ENCODE peak calls at places on chromosomes 12 and 14, in five cellular contexts. One of them, this sample, is unnamed. For H3K27me3, the result is how much of the 10 kb centered on the place peaks cover.

GRCh38 chr14:72443991-72444431 is 449.9 kb downstream of the DPF3 start:
- DNase-seq in astrocyte: no peak
- DNase-seq in CD8-positive, alpha-beta memory T cell: no peak
- DNase-seq in CD4-positive, alpha-beta T cell: no peak
- DNase-seq in cardiac muscle cell: no peak
- DNase-seq in this sample: no peak

GRCh38 chr14:67503331-67503730 is 14.8 kb upstream of the TMEM229B start:
- DNase-seq in astrocyte: no peak
- DNase-seq in CD8-positive, alpha-beta memory T cell: no peak
- DNase-seq in CD4-positive, alpha-beta T cell: no peak
- DNase-seq in cardiac muscle cell: no peak
- DNase-seq in this sample: no peak

GRCh38 chr14:89466460-89466859 is 49.4 kb upstream of the FOXN3 start:
- DNase-seq in astrocyte: no peak
- DNase-seq in CD8-positive, alpha-beta memory T cell: peak
- DNase-seq in CD4-positive, alpha-beta T cell: no peak
- DNase-seq in cardiac muscle cell: no peak
- DNase-seq in this sample: no peak

GRCh38 chr14:100402631-100403030 is 79.5 kb downstream of the SLC25A47 start:
- DNase-seq in astrocyte: no peak
- DNase-seq in CD8-positive, alpha-beta memory T cell: no peak
- DNase-seq in CD4-positive, alpha-beta T cell: no peak
- DNase-seq in cardiac muscle cell: no peak
- DNase-seq in this sample: no peak

GRCh38 chr12:128687851-128688250 is 135.9 kb downstream of the SLC15A4 start:
- DNase-seq in astrocyte: no peak
- DNase-seq in CD8-positive, alpha-beta memory T cell: no peak
- DNase-seq in CD4-positive, alpha-beta T cell: no peak
- DNase-seq in cardiac muscle cell: no peak
- DNase-seq in this sample: no peak

GRCh38 chr12:68841717-68842116 is 33.7 kb downstream of the MDM2 start:
- DNase-seq in astrocyte: no peak
- DNase-seq in CD8-positive, alpha-beta memory T cell: no peak
- DNase-seq in CD4-positive, alpha-beta T cell: no peak
- DNase-seq in cardiac muscle cell: no peak
- DNase-seq in this sample: no peak

GRCh38 chr14:33551963-33552362 is 398.9 kb downstream of the EGLN3 start:
- DNase-seq in astrocyte: no peak
- DNase-seq in CD8-positive, alpha-beta memory T cell: no peak
- DNase-seq in CD4-positive, alpha-beta T cell: no peak
- DNase-seq in cardiac muscle cell: no peak
- DNase-seq in this sample: no peak

GRCh38 chr12:57744194-57744776 is 554 bp upstream of the TSPAN31 start:
- DNase-seq in astrocyte: no peak
- DNase-seq in CD8-positive, alpha-beta memory T cell: peak
- DNase-seq in CD4-positive, alpha-beta T cell: peak
- DNase-seq in cardiac muscle cell: no peak
- DNase-seq in this sample: peak

GRCh38 chr12:97456792-97457191 is 5.8 kb upstream of the RMST start:
- DNase-seq in astrocyte: no peak
- DNase-seq in CD8-positive, alpha-beta memory T cell: no peak
- DNase-seq in CD4-positive, alpha-beta T cell: no peak
- DNase-seq in cardiac muscle cell: no peak
- DNase-seq in this sample: no peak

GRCh38 chr12:52316701-52317100 is 4.5 kb downstream of the KRT83 start:
- DNase-seq in astrocyte: no peak
- DNase-seq in CD8-positive, alpha-beta memory T cell: no peak
- DNase-seq in CD4-positive, alpha-beta T cell: no peak
- DNase-seq in cardiac muscle cell: no peak
- DNase-seq in this sample: no peak

GRCh38 chr14:75198291-75198933 is 22.0 kb upstream of the TMED10 start:
- DNase-seq in astrocyte: no peak
- DNase-seq in CD8-positive, alpha-beta memory T cell: no peak
- DNase-seq in CD4-positive, alpha-beta T cell: no peak
- DNase-seq in cardiac muscle cell: no peak
- DNase-seq in this sample: no peak

GRCh38 chr14:80004871-80005270 is 206.4 kb downstream of the DIO2 start:
- DNase-seq in astrocyte: no peak
- DNase-seq in CD8-positive, alpha-beta memory T cell: no peak
- DNase-seq in CD4-positive, alpha-beta T cell: no peak
- DNase-seq in cardiac muscle cell: no peak
- DNase-seq in this sample: no peak

GRCh38 chr14:57382283-57382682 is 8.1 kb upstream of the NAA30 start:
- DNase-seq in astrocyte: peak
- DNase-seq in CD8-positive, alpha-beta memory T cell: no peak
- DNase-seq in CD4-positive, alpha-beta T cell: no peak
- DNase-seq in cardiac muscle cell: no peak
- DNase-seq in this sample: peak

GRCh38 chr12:56723889-56724659 is 1.0 kb downstream of the NACA start:
- DNase-seq in astrocyte: peak
- DNase-seq in CD8-positive, alpha-beta memory T cell: no peak
- DNase-seq in CD4-positive, alpha-beta T cell: no peak
- DNase-seq in cardiac muscle cell: peak
- DNase-seq in this sample: peak

GRCh38 chr12:41869432-41869831 is 275.2 kb downstream of the GXYLT1 start:
- DNase-seq in astrocyte: no peak
- DNase-seq in CD8-positive, alpha-beta memory T cell: no peak
- DNase-seq in CD4-positive, alpha-beta T cell: no peak
- DNase-seq in cardiac muscle cell: no peak
- DNase-seq in this sample: no peak

GRCh38 chr14:101082036-101082435 is 178.5 kb upstream of the RTL1 start:
- DNase-seq in astrocyte: no peak
- DNase-seq in CD8-positive, alpha-beta memory T cell: no peak
- DNase-seq in CD4-positive, alpha-beta T cell: no peak
- DNase-seq in cardiac muscle cell: no peak
- DNase-seq in this sample: no peak

GRCh38 chr14:70708717-70709570 is 67.2 kb downstream of the TTC9 start:
- DNase-seq in astrocyte: no peak
- DNase-seq in CD8-positive, alpha-beta memory T cell: no peak
- DNase-seq in CD4-positive, alpha-beta T cell: no peak
- DNase-seq in cardiac muscle cell: no peak
- DNase-seq in this sample: no peak

GRCh38 chr14:86221755-86222154 is 691.8 kb downstream of the FLRT2 start:
- DNase-seq in astrocyte: no peak
- DNase-seq in CD8-positive, alpha-beta memory T cell: no peak
- DNase-seq in CD4-positive, alpha-beta T cell: no peak
- DNase-seq in cardiac muscle cell: no peak
- DNase-seq in this sample: no peak

GRCh38 chr14:85233756-85234545 is 296.0 kb upstream of the FLRT2 start:
- DNase-seq in astrocyte: peak
- DNase-seq in CD8-positive, alpha-beta memory T cell: no peak
- DNase-seq in CD4-positive, alpha-beta T cell: no peak
- DNase-seq in cardiac muscle cell: no peak
- DNase-seq in this sample: peak

GRCh38 chr12:51005671-51006070 is 20.5 kb downstream of the SLC11A2 start:
- DNase-seq in astrocyte: no peak
- DNase-seq in CD8-positive, alpha-beta memory T cell: no peak
- DNase-seq in CD4-positive, alpha-beta T cell: no peak
- DNase-seq in cardiac muscle cell: no peak
- DNase-seq in this sample: no peak

GRCh38 chr12:21913823-21914222 is 27.4 kb downstream of the ABCC9 start:
- DNase-seq in astrocyte: no peak
- DNase-seq in CD8-positive, alpha-beta memory T cell: no peak
- DNase-seq in CD4-positive, alpha-beta T cell: no peak
- DNase-seq in cardiac muscle cell: no peak
- DNase-seq in this sample: no peak

GRCh38 chr14:49940805-49941421 is 48.0 kb downstream of the ARF6 start:
- DNase-seq in astrocyte: peak
- DNase-seq in CD8-positive, alpha-beta memory T cell: peak
- DNase-seq in CD4-positive, alpha-beta T cell: no peak
- DNase-seq in cardiac muscle cell: no peak
- DNase-seq in this sample: no peak

GRCh38 chr14:39229222-39229543 is 4.5 kb upstream of the MIA2 start:
- DNase-seq in astrocyte: no peak
- DNase-seq in CD8-positive, alpha-beta memory T cell: peak
- DNase-seq in CD4-positive, alpha-beta T cell: peak
- DNase-seq in cardiac muscle cell: no peak
- DNase-seq in this sample: no peak

GRCh38 chr12:96401061-96401871 is 1.0 kb upstream of the CDK17 start:
- DNase-seq in astrocyte: peak
- DNase-seq in CD8-positive, alpha-beta memory T cell: peak
- DNase-seq in CD4-positive, alpha-beta T cell: peak
- DNase-seq in cardiac muscle cell: peak
- DNase-seq in this sample: peak

GRCh38 chr12:3438401-3438800 is 52.6 kb upstream of the PRMT8 start:
- DNase-seq in astrocyte: no peak
- DNase-seq in CD8-positive, alpha-beta memory T cell: no peak
- DNase-seq in CD4-positive, alpha-beta T cell: no peak
- DNase-seq in cardiac muscle cell: no peak
- DNase-seq in this sample: no peak

GRCh38 chr14:69504775-69505174 is 20.2 kb downstream of the PLEKHD1 start:
- DNase-seq in astrocyte: no peak
- DNase-seq in CD8-positive, alpha-beta memory T cell: no peak
- DNase-seq in CD4-positive, alpha-beta T cell: no peak
- DNase-seq in cardiac muscle cell: no peak
- DNase-seq in this sample: no peak

GRCh38 chr12:18259906-18260682 is 1.2 kb upstream of the PIK3C2G start:
- DNase-seq in astrocyte: no peak
- DNase-seq in CD8-positive, alpha-beta memory T cell: no peak
- DNase-seq in CD4-positive, alpha-beta T cell: no peak
- DNase-seq in cardiac muscle cell: no peak
- DNase-seq in this sample: no peak

GRCh38 chr12:107130830-107131760 is 37.7 kb upstream of the CRY1 start:
- DNase-seq in astrocyte: no peak
- DNase-seq in CD8-positive, alpha-beta memory T cell: no peak
- DNase-seq in CD4-positive, alpha-beta T cell: no peak
- DNase-seq in cardiac muscle cell: peak
- DNase-seq in this sample: no peak

GRCh38 chr14:61433822-61434221 is 112.4 kb downstream of the PRKCH start:
- DNase-seq in astrocyte: no peak
- DNase-seq in CD8-positive, alpha-beta memory T cell: no peak
- DNase-seq in CD4-positive, alpha-beta T cell: no peak
- DNase-seq in cardiac muscle cell: no peak
- DNase-seq in this sample: no peak

GRCh38 chr12:42767326-42767954 is 177.9 kb upstream of the PRICKLE1 start:
- DNase-seq in astrocyte: no peak
- DNase-seq in CD8-positive, alpha-beta memory T cell: no peak
- DNase-seq in CD4-positive, alpha-beta T cell: no peak
- DNase-seq in cardiac muscle cell: no peak
- DNase-seq in this sample: no peak

GRCh38 chr12:109200825-109201495 is 84.6 kb downstream of the ACACB start:
- DNase-seq in astrocyte: no peak
- DNase-seq in CD8-positive, alpha-beta memory T cell: no peak
- DNase-seq in CD4-positive, alpha-beta T cell: no peak
- DNase-seq in cardiac muscle cell: no peak
- DNase-seq in this sample: no peak

GRCh38 chr12:64663019-64663418 is 52.7 kb downstream of the RASSF3 start:
- DNase-seq in astrocyte: no peak
- DNase-seq in CD8-positive, alpha-beta memory T cell: no peak
- DNase-seq in CD4-positive, alpha-beta T cell: no peak
- DNase-seq in cardiac muscle cell: no peak
- DNase-seq in this sample: no peak

GRCh38 chr12:50507930-50508329 is 3.1 kb downstream of the DIP2B start:
- DNase-seq in astrocyte: no peak
- DNase-seq in CD8-positive, alpha-beta memory T cell: no peak
- DNase-seq in CD4-positive, alpha-beta T cell: peak
- DNase-seq in cardiac muscle cell: no peak
- DNase-seq in this sample: no peak

GRCh38 chr12:113072136-113072535 is 15.6 kb downstream of the DTX1 start:
- DNase-seq in astrocyte: no peak
- DNase-seq in CD8-positive, alpha-beta memory T cell: no peak
- DNase-seq in CD4-positive, alpha-beta T cell: no peak
- DNase-seq in cardiac muscle cell: no peak
- DNase-seq in this sample: no peak

GRCh38 chr14:73153272-73153671 is 17.0 kb downstream of the PSEN1 start:
- DNase-seq in astrocyte: peak
- DNase-seq in CD8-positive, alpha-beta memory T cell: no peak
- DNase-seq in CD4-positive, alpha-beta T cell: no peak
- DNase-seq in cardiac muscle cell: no peak
- DNase-seq in this sample: peak

GRCh38 chr12:97984951-97985350 is 522.3 kb downstream of the RMST start:
- DNase-seq in astrocyte: no peak
- DNase-seq in CD8-positive, alpha-beta memory T cell: no peak
- DNase-seq in CD4-positive, alpha-beta T cell: no peak
- DNase-seq in cardiac muscle cell: no peak
- DNase-seq in this sample: no peak

GRCh38 chr14:94171208-94171607 is 2.9 kb upstream of the PPP4R4 start:
- DNase-seq in astrocyte: peak
- DNase-seq in CD8-positive, alpha-beta memory T cell: no peak
- DNase-seq in CD4-positive, alpha-beta T cell: no peak
- DNase-seq in cardiac muscle cell: no peak
- DNase-seq in this sample: no peak
- H3K27me3 ChIP-seq in astrocyte: under half
- H3K27me3 ChIP-seq in CD8-positive, alpha-beta memory T cell: under half
- H3K27me3 ChIP-seq in CD4-positive, alpha-beta T cell: under half
- H3K27me3 ChIP-seq in cardiac muscle cell: under half
- H3K27me3 ChIP-seq in this sample: under half

GRCh38 chr12:48216785-48217184 is 13.7 kb upstream of the OR10AD1 start:
- DNase-seq in astrocyte: no peak
- DNase-seq in CD8-positive, alpha-beta memory T cell: no peak
- DNase-seq in CD4-positive, alpha-beta T cell: no peak
- DNase-seq in cardiac muscle cell: no peak
- DNase-seq in this sample: no peak
- H3K27me3 ChIP-seq in astrocyte: under half
- H3K27me3 ChIP-seq in CD8-positive, alpha-beta memory T cell: under half
- H3K27me3 ChIP-seq in CD4-positive, alpha-beta T cell: under half
- H3K27me3 ChIP-seq in cardiac muscle cell: under half
- H3K27me3 ChIP-seq in this sample: under half

GRCh38 chr12:49335955-49336644 is 888 bp downstream of the C1QL4 start:
- DNase-seq in astrocyte: no peak
- DNase-seq in CD8-positive, alpha-beta memory T cell: no peak
- DNase-seq in CD4-positive, alpha-beta T cell: no peak
- DNase-seq in cardiac muscle cell: no peak
- DNase-seq in this sample: no peak
- H3K27me3 ChIP-seq in astrocyte: half or more
- H3K27me3 ChIP-seq in CD8-positive, alpha-beta memory T cell: under half
- H3K27me3 ChIP-seq in CD4-positive, alpha-beta T cell: half or more
- H3K27me3 ChIP-seq in cardiac muscle cell: half or more
- H3K27me3 ChIP-seq in this sample: under half

DNA sequence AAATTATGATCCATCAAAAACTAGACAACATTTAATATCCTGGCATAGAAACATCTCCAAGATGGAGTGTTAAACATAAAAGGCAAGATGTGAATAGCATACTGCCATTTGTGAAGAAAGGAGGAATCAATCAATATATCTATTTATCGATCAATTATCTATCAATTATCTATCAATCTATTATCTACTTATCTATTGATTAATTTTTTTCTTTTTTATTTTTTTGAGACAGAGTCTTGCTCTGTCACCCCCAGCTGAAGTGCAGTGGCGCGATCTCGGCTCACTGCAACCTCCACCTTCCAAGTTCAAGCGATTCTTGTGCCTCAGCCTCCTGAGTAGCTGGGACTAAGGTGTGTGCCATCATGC is 117.0 kb upstream of the RFLNA start:
- DNase-seq in astrocyte: no peak
- DNase-seq in CD8-positive, alpha-beta memory T cell: no peak
- DNase-seq in CD4-positive, alpha-beta T cell: no peak
- DNase-seq in cardiac muscle cell: no peak
- DNase-seq in this sample: no peak
- H3K27me3 ChIP-seq in astrocyte: under half
- H3K27me3 ChIP-seq in CD8-positive, alpha-beta memory T cell: under half
- H3K27me3 ChIP-seq in CD4-positive, alpha-beta T cell: under half
- H3K27me3 ChIP-seq in cardiac muscle cell: under half
- H3K27me3 ChIP-seq in this sample: under half

GRCh38 chr12:85274076-85274415 is 6.0 kb upstream of the ALX1 start:
- DNase-seq in astrocyte: no peak
- DNase-seq in CD8-positive, alpha-beta memory T cell: no peak
- DNase-seq in CD4-positive, alpha-beta T cell: no peak
- DNase-seq in cardiac muscle cell: no peak
- DNase-seq in this sample: no peak
- H3K27me3 ChIP-seq in astrocyte: half or more
- H3K27me3 ChIP-seq in CD8-positive, alpha-beta memory T cell: under half
- H3K27me3 ChIP-seq in CD4-positive, alpha-beta T cell: under half
- H3K27me3 ChIP-seq in cardiac muscle cell: half or more
- H3K27me3 ChIP-seq in this sample: under half